ENCODE peak calls at places on chromosomes 5 and 9, in seven cellular contexts. Z, R, H, N, A, S and M are unnamed samples.

GRCh38 chr5:68683632-68684035 is 410.2 kb upstream of the SLC30A5 start:
- DNase-seq in A (no peak), N (no peak), Z (no peak), H (no peak), R (peak), S (no peak), M (peak)

GRCh38 chr9:113298924-113299770 is 4.0 kb downstream of the RNF183 start:
- DNase-seq in A (no peak), Z (no peak), H (no peak), N (no peak), S (no peak), R (no peak), M (no peak)

GRCh38 chr9:109244179-109245132 is 76.4 kb downstream of the EPB41L4B start:
- DNase-seq in S (peak), N (peak), H (peak), Z (peak), A (peak), R (peak), M (peak)

GRCh38 chr5:145775411-145775810 is 59.7 kb downstream of the PRELID2 start:
- DNase-seq in N (no peak), H (peak), A (no peak), S (no peak), Z (no peak), R (no peak), M (no peak)

GRCh38 chr5:172293054-172293744 is 9.6 kb upstream of the UBTD2 start:
- DNase-seq in H (peak), Z (peak), A (no peak), R (peak), S (peak), N (peak), M (peak)

GRCh38 chr9:96379461-96379860 is 4.0 kb downstream of the SLC35D2 start:
- DNase-seq in R (no peak), Z (no peak), N (no peak), H (no peak), A (no peak), S (no peak), M (no peak)

GRCh38 chr9:98768344-98768743 is 28.0 kb downstream of the ANKS6 start:
- DNase-seq in S (no peak), A (no peak), H (no peak), R (no peak), Z (no peak), N (no peak), M (no peak)

GRCh38 chr5:179215576-179215975 is 129.7 kb downstream of the ADAMTS2 start:
- DNase-seq in H (no peak), N (no peak), A (no peak), Z (no peak), S (no peak), R (no peak), M (no peak)

GRCh38 chr9:15191358-15191757 is 115.7 kb downstream of the TTC39B start:
- DNase-seq in A (no peak), S (no peak), R (no peak), H (no peak), Z (no peak), N (no peak), M (no peak)

GRCh38 chr5:143014017-143014651 is 244.0 kb downstream of the ARHGAP26 start:
- DNase-seq in R (no peak), S (peak), N (peak), Z (no peak), A (no peak), H (no peak), M (peak)

GRCh38 chr9:90925581-90926257 is 124.1 kb downstream of the SYK start:
- DNase-seq in N (no peak), R (no peak), Z (no peak), S (no peak), A (no peak), H (no peak), M (peak)

GRCh38 chr9:13268469-13268868 is 11.0 kb downstream of the MPDZ start:
- DNase-seq in A (no peak), S (peak), R (no peak), N (no peak), Z (no peak), H (no peak), M (no peak)

GRCh38 chr5:173745123-173745522 is 128.7 kb upstream of the BOD1 start:
- DNase-seq in N (peak), Z (no peak), S (no peak), H (no peak), R (no peak), A (peak), M (no peak)

GRCh38 chr5:103469288-103470065 is 93.1 kb downstream of the NUDT12 start:
- DNase-seq in R (no peak), H (no peak), Z (no peak), N (no peak), A (no peak), S (no peak), M (no peak)

GRCh38 chr5:35374584-35374983 is 144.3 kb upstream of the PRLR start:
- DNase-seq in H (no peak), S (no peak), Z (no peak), A (no peak), R (no peak), N (no peak), M (no peak)

GRCh38 chr9:134839441-134840125 is 41.0 kb upstream of the FCN2 start:
- DNase-seq in S (peak), Z (no peak), H (no peak), R (no peak), A (no peak), N (peak), M (no peak)

GRCh38 chr9:90933468-90933867 is 131.8 kb downstream of the SYK start:
- DNase-seq in N (no peak), H (no peak), R (no peak), S (no peak), Z (no peak), A (no peak), M (no peak)

GRCh38 chr5:73039082-73039481 is 81.3 kb upstream of the TMEM171 start:
- DNase-seq in S (peak), R (no peak), H (no peak), Z (no peak), A (no peak), N (no peak), M (peak)

GRCh38 chr5:19886123-19886921 is 101.7 kb downstream of the CDH18 start:
- DNase-seq in H (no peak), R (no peak), Z (no peak), A (no peak), N (no peak), S (no peak), M (no peak)

GRCh38 chr9:93037476-93037971 is 21.0 kb upstream of the SUSD3 start:
- DNase-seq in R (no peak), A (no peak), Z (no peak), N (no peak), S (no peak), H (no peak), M (no peak)

GRCh38 chr9:112378441-112379176 is 1.3 kb upstream of the HSDL2 start:
- DNase-seq in A (no peak), N (no peak), H (no peak), R (no peak), S (no peak), Z (peak), M (peak)

GRCh38 chr9:93911871-93912554 is 43.1 kb downstream of the BARX1 start:
- DNase-seq in S (no peak), H (no peak), R (no peak), A (no peak), N (no peak), Z (no peak), M (peak)

GRCh38 chr9:14351206-14351605 is 37.3 kb upstream of the NFIB start:
- DNase-seq in H (no peak), R (no peak), A (no peak), Z (no peak), N (peak), S (no peak), M (no peak)

GRCh38 chr5:124061663-124062062 is 549.7 kb downstream of the CSNK1G3 start:
- DNase-seq in Z (no peak), A (no peak), H (no peak), R (no peak), N (no peak), S (no peak), M (peak)

GRCh38 chr9:130458804-130459067 is 14.0 kb downstream of the ASS1 start:
- DNase-seq in H (no peak), A (no peak), Z (no peak), R (no peak), N (no peak), S (no peak), M (no peak)

GRCh38 chr5:74394924-74395880 is 245.3 kb downstream of the ENC1 start:
- DNase-seq in A (no peak), S (no peak), H (peak), N (peak), Z (peak), R (no peak), M (peak)

GRCh38 chr9:77092536-77092935 is 73.1 kb downstream of the FOXB2 start:
- DNase-seq in N (no peak), S (no peak), A (no peak), H (no peak), R (no peak), Z (no peak), M (no peak)

GRCh38 chr9:110276827-110277226 is 20.5 kb upstream of the TXN start:
- DNase-seq in H (no peak), N (no peak), R (no peak), S (no peak), Z (no peak), A (no peak), M (no peak)

GRCh38 chr5:99441235-99441634 is 512.4 kb upstream of the CHD1 start:
- DNase-seq in A (no peak), Z (no peak), S (no peak), R (no peak), H (no peak), N (no peak), M (no peak)

GRCh38 chr5:58044166-58044565 is 415.7 kb downstream of the PLK2 start:
- DNase-seq in S (no peak), N (no peak), A (no peak), R (no peak), Z (no peak), H (no peak), M (no peak)

GRCh38 chr5:14190194-14191164 is 47.3 kb downstream of the TRIO start:
- DNase-seq in H (no peak), Z (no peak), R (peak), N (no peak), A (no peak), S (no peak), M (no peak)

GRCh38 chr9:91197232-91198181 is 164.2 kb downstream of the AUH start:
- DNase-seq in Z (no peak), H (peak), A (no peak), S (peak), R (peak), N (no peak), M (no peak)

GRCh38 chr9:128913995-128914772 is 6.6 kb upstream of the PHYHD1 start:
- DNase-seq in H (no peak), S (peak), N (no peak), A (no peak), Z (no peak), R (no peak), M (no peak)

GRCh38 chr5:88606626-88607025 is 276.4 kb downstream of the MEF2C start:
- DNase-seq in S (no peak), Z (no peak), H (no peak), R (no peak), A (no peak), N (no peak), M (no peak)

GRCh38 chr9:120583958-120584369 is 4.0 kb upstream of the CDK5RAP2 start:
- DNase-seq in S (peak), N (peak), H (peak), A (peak), R (peak), Z (no peak), M (no peak)

GRCh38 chr9:120578614-120579013 is 1.4 kb downstream of the CDK5RAP2 start:
- DNase-seq in S (no peak), Z (no peak), H (no peak), A (no peak), N (no peak), R (no peak), M (no peak)

GRCh38 chr9:120580591-120580896 is 577 bp upstream of the CDK5RAP2 start:
- DNase-seq in N (no peak), Z (no peak), A (no peak), H (no peak), S (peak), R (no peak), M (no peak)

GRCh38 chr9:120579750-120580590 is at the start of gene CDK5RAP2:
- DNase-seq in H (peak), Z (peak), N (peak), R (peak), S (peak), A (peak), M (peak)

GRCh38 chr9:120579139-120579749 is 723 bp downstream of the CDK5RAP2 start:
- DNase-seq in N (no peak), A (no peak), Z (no peak), S (peak), R (no peak), H (no peak), M (peak)
- TF ChIP-seq JUND in N (no peak), A (no peak), Z (no peak), S (no peak), R (no peak), H (no peak), M (no peak)

DNA sequence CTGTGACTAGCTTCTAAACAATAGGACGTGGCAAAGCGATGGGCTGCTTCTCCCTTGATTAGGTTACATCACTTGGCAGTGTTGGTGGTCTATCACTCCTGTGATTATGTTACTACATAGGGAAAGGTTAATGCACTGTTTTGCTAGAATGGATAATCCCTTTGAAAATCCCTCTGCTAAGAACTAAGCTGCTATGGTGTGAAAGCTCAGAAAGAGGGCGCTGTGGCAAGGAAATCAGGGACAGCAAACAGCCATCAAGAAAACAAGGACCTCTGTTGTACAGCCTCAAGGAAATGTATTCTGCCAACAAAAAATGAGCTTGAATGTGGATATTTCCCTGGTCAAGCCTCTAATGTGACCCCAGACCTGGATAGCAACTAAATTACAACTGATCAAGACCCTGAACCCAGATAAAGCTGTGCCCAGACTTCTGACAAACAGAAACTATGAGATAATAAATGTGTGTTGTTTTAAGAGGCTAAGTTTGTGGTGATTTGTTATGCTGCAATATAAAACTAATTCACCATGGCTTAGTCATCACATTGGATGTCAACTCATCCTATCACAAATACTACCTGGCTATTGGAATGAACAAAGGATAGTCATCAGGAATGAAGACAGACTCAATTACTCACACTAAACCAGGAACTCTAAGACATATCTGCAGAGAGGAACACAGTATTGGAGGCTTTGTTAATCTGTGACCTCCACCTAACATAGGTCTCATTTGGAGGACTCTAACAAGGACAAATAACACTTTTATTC is 1215.9 kb downstream of the EFNA5 start:
- DNase-seq in S (no peak), N (peak), A (no peak), Z (peak), R (peak), H (peak), M (no peak)
- TF ChIP-seq JUND in S (no peak), N (peak), A (no peak), Z (no peak), R (peak), H (no peak), M (no peak)

GRCh38 chr5:93800988-93801811 is 59.8 kb upstream of the POU5F2 start:
- DNase-seq in R (peak), A (peak), N (peak), H (peak), S (no peak), Z (no peak), M (peak)
- TF ChIP-seq JUND in R (peak), A (no peak), N (no peak), H (no peak), S (no peak), Z (no peak), M (no peak)

DNA sequence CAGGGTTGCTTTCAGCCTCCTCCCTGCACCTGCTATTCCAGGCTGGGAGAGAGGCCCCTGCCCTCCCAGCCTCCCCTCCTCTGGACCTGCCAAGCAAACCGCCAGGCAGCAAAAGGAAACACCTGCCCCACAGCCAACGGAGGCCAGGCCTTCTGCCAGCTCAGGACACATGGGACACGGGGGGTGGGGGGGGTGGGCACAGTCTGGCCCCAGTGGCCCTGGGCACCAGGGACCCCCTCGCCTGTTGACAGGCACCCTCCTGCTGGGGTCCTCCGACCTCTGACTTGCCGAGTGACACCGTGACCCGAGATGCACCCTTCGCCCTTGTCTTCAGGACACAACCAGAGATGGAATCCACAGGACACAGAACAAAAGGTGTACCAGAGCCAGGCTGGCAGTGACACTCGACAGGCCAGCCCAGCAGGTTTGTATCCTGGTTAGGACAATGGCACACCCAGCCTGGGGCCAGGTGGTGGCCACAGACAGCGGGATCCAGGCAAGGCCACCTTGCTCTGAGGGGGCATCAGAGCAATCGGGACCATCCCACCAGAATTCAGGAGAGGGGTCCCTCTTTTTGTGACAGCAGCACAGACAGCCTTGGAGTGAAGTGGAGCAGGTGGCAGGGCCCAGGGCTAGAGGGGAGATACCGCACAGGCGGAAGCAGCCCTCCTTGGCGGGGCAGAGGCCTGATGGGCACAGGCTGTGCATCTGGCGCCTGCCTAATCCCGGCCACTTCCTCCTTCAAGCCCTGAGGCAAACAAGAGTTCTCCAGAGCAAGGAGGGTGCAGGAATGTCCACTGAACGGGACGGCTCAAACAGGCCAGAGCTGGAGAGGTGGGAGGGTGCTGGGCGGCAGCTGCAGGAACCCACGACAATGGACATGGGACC is 1.3 kb upstream of the TMEM210 start:
- DNase-seq in S (no peak), A (no peak), H (no peak), Z (no peak), R (no peak), N (peak), M (peak)
- TF ChIP-seq JUND in S (no peak), A (no peak), H (no peak), Z (no peak), R (no peak), N (no peak), M (no peak)

DNA sequence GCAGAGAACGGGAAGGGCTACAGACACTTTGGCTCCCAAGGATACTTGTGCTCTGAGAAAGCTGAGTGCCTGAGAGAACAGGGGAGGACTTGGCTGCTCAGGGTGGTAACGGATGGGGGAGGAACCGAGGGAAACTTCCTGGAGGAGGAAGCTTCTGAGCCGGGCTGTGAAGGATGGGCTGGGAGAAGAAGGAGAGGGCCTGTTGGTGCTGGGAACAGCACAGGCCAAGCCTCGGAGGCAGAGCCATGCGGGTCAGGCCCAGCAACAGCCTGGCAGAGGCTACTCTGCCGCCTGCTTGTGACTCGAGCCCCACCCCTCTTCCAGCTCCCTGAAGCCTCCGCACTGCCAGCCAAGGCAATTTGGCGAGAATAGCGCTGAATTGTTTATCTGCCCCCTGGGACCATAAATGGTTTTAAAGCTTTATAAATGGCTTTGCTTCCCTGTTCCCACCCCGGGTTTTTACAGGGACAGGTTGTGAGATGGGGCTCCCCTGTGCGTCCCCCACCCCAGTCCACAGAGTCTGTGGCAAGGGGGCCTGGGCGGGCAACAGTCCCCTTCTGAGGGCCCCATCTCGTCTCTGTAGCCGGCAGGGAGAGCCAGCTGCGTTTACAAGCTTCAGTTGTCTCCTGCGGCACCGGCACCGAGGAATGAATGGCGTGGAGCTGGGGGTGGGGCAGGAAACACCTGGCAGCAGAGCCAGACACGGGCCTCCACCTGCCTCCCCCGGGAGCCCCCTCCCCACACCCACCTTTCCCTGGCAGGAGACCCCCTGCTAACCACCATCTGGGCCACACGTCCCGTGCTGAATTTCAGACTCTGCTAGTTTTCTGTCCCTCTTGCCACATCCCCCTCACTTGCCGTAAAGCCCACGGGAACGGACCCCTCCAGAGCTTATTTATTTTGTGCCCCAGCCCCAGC is 24.4 kb downstream of the FAM163B start:
- DNase-seq in H (no peak), A (no peak), N (peak), S (no peak), R (no peak), Z (no peak), M (no peak)
- TF ChIP-seq JUND in H (no peak), A (no peak), N (no peak), S (no peak), R (no peak), Z (no peak), M (no peak)

GRCh38 chr5:118968406-118968911 is 19.9 kb downstream of the DTWD2 start:
- DNase-seq in R (no peak), A (no peak), S (no peak), H (peak), N (no peak), Z (no peak), M (no peak)

GRCh38 chr5:118967059-118967508 is 21.3 kb downstream of the DTWD2 start:
- DNase-seq in N (no peak), Z (no peak), R (no peak), H (no peak), S (no peak), A (no peak), M (no peak)

GRCh38 chr5:118963169-118963568 is 25.2 kb downstream of the DTWD2 start:
- DNase-seq in N (no peak), H (no peak), R (no peak), A (no peak), S (no peak), Z (no peak), M (no peak)

GRCh38 chr5:118968925-118969375 is 19.4 kb downstream of the DTWD2 start:
- DNase-seq in N (no peak), H (peak), S (no peak), A (no peak), Z (no peak), R (no peak), M (no peak)

GRCh38 chr5:118965913-118966312 is 22.4 kb downstream of the DTWD2 start:
- DNase-seq in S (no peak), A (no peak), N (no peak), R (no peak), H (no peak), Z (no peak), M (no peak)
- TF ChIP-seq JUND in S (no peak), A (no peak), N (no peak), R (no peak), H (no peak), Z (no peak), M (no peak)